ENCODE peak calls at places on chromosomes 7 and 10, in nine cellular contexts. One of them, this sample, is unnamed.

GRCh38 chr10:34236927-34237326 is 578.2 kb downstream of the PARD3 start:
- DNase-seq in anterior cingulate cortex: no peak
- DNase-seq in stimulated activated CD4-positive, alpha-beta T cell treated with anti-CD3 and anti-CD28 coated beads, Interleukin-4, amount 100 ng/mL, for 4 hours: no peak
- DNase-seq in NCI-H1694 treated with DMSO at 0.1 percent for 48 hours: peak; percentile 12
- DNase-seq in heart right ventricle: no peak
- DNase-seq in T-helper 22 cell: no peak
- DNase-seq in GM13976: no peak
- DNase-seq in stimulated activated naive CD4-positive, alpha-beta T cell treated with Interleukin-2 at 50 U/mL for 16 hours: no peak
- DNase-seq in H1: no peak
- DNase-seq in this sample: no peak

GRCh38 chr7:2487586-2488271 is 11.5 kb upstream of the GRIFIN start:
- DNase-seq in anterior cingulate cortex: no peak
- DNase-seq in stimulated activated CD4-positive, alpha-beta T cell treated with anti-CD3 and anti-CD28 coated beads, Interleukin-4, amount 100 ng/mL, for 4 hours: no peak
- DNase-seq in NCI-H1694 treated with DMSO at 0.1 percent for 48 hours: peak; percentile 76
- DNase-seq in heart right ventricle: peak; percentile 76
- DNase-seq in T-helper 22 cell: no peak
- DNase-seq in GM13976: no peak
- DNase-seq in stimulated activated naive CD4-positive, alpha-beta T cell treated with Interleukin-2 at 50 U/mL for 16 hours: no peak
- DNase-seq in H1: no peak
- DNase-seq in this sample: no peak

GRCh38 chr7:157389951-157390730 is 53.3 kb downstream of the DNAJB6 start:
- DNase-seq in anterior cingulate cortex: no peak
- DNase-seq in stimulated activated CD4-positive, alpha-beta T cell treated with anti-CD3 and anti-CD28 coated beads, Interleukin-4, amount 100 ng/mL, for 4 hours: no peak
- DNase-seq in NCI-H1694 treated with DMSO at 0.1 percent for 48 hours: no peak
- DNase-seq in heart right ventricle: no peak
- DNase-seq in T-helper 22 cell: no peak
- DNase-seq in GM13976: no peak
- DNase-seq in stimulated activated naive CD4-positive, alpha-beta T cell treated with Interleukin-2 at 50 U/mL for 16 hours: peak; percentile 14
- DNase-seq in H1: no peak
- DNase-seq in this sample: no peak

GRCh38 chr7:18597759-18598158 is 102.2 kb downstream of the HDAC9 start:
- DNase-seq in anterior cingulate cortex: no peak
- DNase-seq in stimulated activated CD4-positive, alpha-beta T cell treated with anti-CD3 and anti-CD28 coated beads, Interleukin-4, amount 100 ng/mL, for 4 hours: no peak
- DNase-seq in NCI-H1694 treated with DMSO at 0.1 percent for 48 hours: no peak
- DNase-seq in heart right ventricle: no peak
- DNase-seq in T-helper 22 cell: no peak
- DNase-seq in GM13976: no peak
- DNase-seq in stimulated activated naive CD4-positive, alpha-beta T cell treated with Interleukin-2 at 50 U/mL for 16 hours: no peak
- DNase-seq in H1: no peak
- DNase-seq in this sample: no peak

GRCh38 chr10:131226831-131227740 is 84.4 kb downstream of the TCERG1L start:
- DNase-seq in anterior cingulate cortex: no peak
- DNase-seq in stimulated activated CD4-positive, alpha-beta T cell treated with anti-CD3 and anti-CD28 coated beads, Interleukin-4, amount 100 ng/mL, for 4 hours: no peak
- DNase-seq in NCI-H1694 treated with DMSO at 0.1 percent for 48 hours: no peak
- DNase-seq in heart right ventricle: no peak
- DNase-seq in T-helper 22 cell: no peak
- DNase-seq in GM13976: no peak
- DNase-seq in stimulated activated naive CD4-positive, alpha-beta T cell treated with Interleukin-2 at 50 U/mL for 16 hours: no peak
- DNase-seq in H1: no peak
- DNase-seq in this sample: no peak

GRCh38 chr7:140695381-140695780 is 1.1 kb upstream of the NDUFB2 start:
- DNase-seq in anterior cingulate cortex: no peak
- DNase-seq in stimulated activated CD4-positive, alpha-beta T cell treated with anti-CD3 and anti-CD28 coated beads, Interleukin-4, amount 100 ng/mL, for 4 hours: no peak
- DNase-seq in NCI-H1694 treated with DMSO at 0.1 percent for 48 hours: no peak
- DNase-seq in heart right ventricle: no peak
- DNase-seq in T-helper 22 cell: no peak
- DNase-seq in GM13976: no peak
- DNase-seq in stimulated activated naive CD4-positive, alpha-beta T cell treated with Interleukin-2 at 50 U/mL for 16 hours: no peak
- DNase-seq in H1: peak; percentile 22
- DNase-seq in this sample: no peak

GRCh38 chr7:27032843-27033242 is 63.0 kb downstream of the HOXA1 start:
- DNase-seq in anterior cingulate cortex: no peak
- DNase-seq in stimulated activated CD4-positive, alpha-beta T cell treated with anti-CD3 and anti-CD28 coated beads, Interleukin-4, amount 100 ng/mL, for 4 hours: no peak
- DNase-seq in NCI-H1694 treated with DMSO at 0.1 percent for 48 hours: no peak
- DNase-seq in heart right ventricle: no peak
- DNase-seq in T-helper 22 cell: no peak
- DNase-seq in GM13976: no peak
- DNase-seq in stimulated activated naive CD4-positive, alpha-beta T cell treated with Interleukin-2 at 50 U/mL for 16 hours: no peak
- DNase-seq in H1: no peak
- DNase-seq in this sample: peak; percentile 88

GRCh38 chr7:105759670-105760548 is 116.5 kb downstream of the ATXN7L1 start:
- DNase-seq in anterior cingulate cortex: peak; percentile 9
- DNase-seq in stimulated activated CD4-positive, alpha-beta T cell treated with anti-CD3 and anti-CD28 coated beads, Interleukin-4, amount 100 ng/mL, for 4 hours: peak; percentile 22
- DNase-seq in NCI-H1694 treated with DMSO at 0.1 percent for 48 hours: peak; percentile 84
- DNase-seq in heart right ventricle: peak; percentile 18
- DNase-seq in T-helper 22 cell: no peak
- DNase-seq in GM13976: no peak
- DNase-seq in stimulated activated naive CD4-positive, alpha-beta T cell treated with Interleukin-2 at 50 U/mL for 16 hours: peak; percentile 4
- DNase-seq in H1: no peak
- DNase-seq in this sample: peak; percentile 32

GRCh38 chr7:36887235-36887634 is 162.9 kb upstream of the AOAH start:
- DNase-seq in anterior cingulate cortex: no peak
- DNase-seq in stimulated activated CD4-positive, alpha-beta T cell treated with anti-CD3 and anti-CD28 coated beads, Interleukin-4, amount 100 ng/mL, for 4 hours: no peak
- DNase-seq in NCI-H1694 treated with DMSO at 0.1 percent for 48 hours: no peak
- DNase-seq in heart right ventricle: no peak
- DNase-seq in T-helper 22 cell: no peak
- DNase-seq in GM13976: no peak
- DNase-seq in stimulated activated naive CD4-positive, alpha-beta T cell treated with Interleukin-2 at 50 U/mL for 16 hours: no peak
- DNase-seq in H1: no peak
- DNase-seq in this sample: no peak

GRCh38 chr7:118080947-118081346 is 103.0 kb upstream of the LSM8 start:
- DNase-seq in anterior cingulate cortex: no peak
- DNase-seq in stimulated activated CD4-positive, alpha-beta T cell treated with anti-CD3 and anti-CD28 coated beads, Interleukin-4, amount 100 ng/mL, for 4 hours: peak; percentile 29
- DNase-seq in NCI-H1694 treated with DMSO at 0.1 percent for 48 hours: no peak
- DNase-seq in heart right ventricle: no peak
- DNase-seq in T-helper 22 cell: no peak
- DNase-seq in GM13976: peak; percentile 29
- DNase-seq in stimulated activated naive CD4-positive, alpha-beta T cell treated with Interleukin-2 at 50 U/mL for 16 hours: peak; percentile 16
- DNase-seq in H1: no peak
- DNase-seq in this sample: no peak

GRCh38 chr10:70354100-70354499 is 28.3 kb downstream of the LRRC20 start:
- DNase-seq in anterior cingulate cortex: no peak
- DNase-seq in stimulated activated CD4-positive, alpha-beta T cell treated with anti-CD3 and anti-CD28 coated beads, Interleukin-4, amount 100 ng/mL, for 4 hours: no peak
- DNase-seq in NCI-H1694 treated with DMSO at 0.1 percent for 48 hours: no peak
- DNase-seq in heart right ventricle: no peak
- DNase-seq in T-helper 22 cell: no peak
- DNase-seq in GM13976: no peak
- DNase-seq in stimulated activated naive CD4-positive, alpha-beta T cell treated with Interleukin-2 at 50 U/mL for 16 hours: no peak
- DNase-seq in H1: no peak
- DNase-seq in this sample: no peak

GRCh38 chr7:26853788-26854393 is 10.5 kb downstream of the SKAP2 start:
- DNase-seq in anterior cingulate cortex: no peak
- DNase-seq in stimulated activated CD4-positive, alpha-beta T cell treated with anti-CD3 and anti-CD28 coated beads, Interleukin-4, amount 100 ng/mL, for 4 hours: no peak
- DNase-seq in NCI-H1694 treated with DMSO at 0.1 percent for 48 hours: peak; percentile 13
- DNase-seq in heart right ventricle: no peak
- DNase-seq in T-helper 22 cell: no peak
- DNase-seq in GM13976: no peak
- DNase-seq in stimulated activated naive CD4-positive, alpha-beta T cell treated with Interleukin-2 at 50 U/mL for 16 hours: no peak
- DNase-seq in H1: no peak
- DNase-seq in this sample: peak; percentile 20

GRCh38 chr7:137754076-137754851 is 92.5 kb downstream of the DGKI start:
- DNase-seq in anterior cingulate cortex: peak; percentile 20
- DNase-seq in stimulated activated CD4-positive, alpha-beta T cell treated with anti-CD3 and anti-CD28 coated beads, Interleukin-4, amount 100 ng/mL, for 4 hours: no peak
- DNase-seq in NCI-H1694 treated with DMSO at 0.1 percent for 48 hours: no peak
- DNase-seq in heart right ventricle: no peak
- DNase-seq in T-helper 22 cell: no peak
- DNase-seq in GM13976: no peak
- DNase-seq in stimulated activated naive CD4-positive, alpha-beta T cell treated with Interleukin-2 at 50 U/mL for 16 hours: no peak
- DNase-seq in H1: no peak
- DNase-seq in this sample: no peak

GRCh38 chr10:71776528-71776927 is 3.2 kb upstream of the VSIR start:
- DNase-seq in anterior cingulate cortex: no peak
- DNase-seq in stimulated activated CD4-positive, alpha-beta T cell treated with anti-CD3 and anti-CD28 coated beads, Interleukin-4, amount 100 ng/mL, for 4 hours: no peak
- DNase-seq in NCI-H1694 treated with DMSO at 0.1 percent for 48 hours: no peak
- DNase-seq in heart right ventricle: no peak
- DNase-seq in T-helper 22 cell: no peak
- DNase-seq in GM13976: no peak
- DNase-seq in stimulated activated naive CD4-positive, alpha-beta T cell treated with Interleukin-2 at 50 U/mL for 16 hours: no peak
- DNase-seq in H1: no peak
- DNase-seq in this sample: no peak

GRCh38 chr7:83546586-83546985 is 102.4 kb downstream of the SEMA3E start:
- DNase-seq in anterior cingulate cortex: no peak
- DNase-seq in stimulated activated CD4-positive, alpha-beta T cell treated with anti-CD3 and anti-CD28 coated beads, Interleukin-4, amount 100 ng/mL, for 4 hours: no peak
- DNase-seq in NCI-H1694 treated with DMSO at 0.1 percent for 48 hours: no peak
- DNase-seq in heart right ventricle: no peak
- DNase-seq in T-helper 22 cell: no peak
- DNase-seq in GM13976: no peak
- DNase-seq in stimulated activated naive CD4-positive, alpha-beta T cell treated with Interleukin-2 at 50 U/mL for 16 hours: no peak
- DNase-seq in H1: no peak
- DNase-seq in this sample: no peak

GRCh38 chr7:48741545-48741944 is 182.8 kb upstream of the CDC14C start:
- DNase-seq in anterior cingulate cortex: no peak
- DNase-seq in stimulated activated CD4-positive, alpha-beta T cell treated with anti-CD3 and anti-CD28 coated beads, Interleukin-4, amount 100 ng/mL, for 4 hours: no peak
- DNase-seq in NCI-H1694 treated with DMSO at 0.1 percent for 48 hours: no peak
- DNase-seq in heart right ventricle: no peak
- DNase-seq in T-helper 22 cell: no peak
- DNase-seq in GM13976: no peak
- DNase-seq in stimulated activated naive CD4-positive, alpha-beta T cell treated with Interleukin-2 at 50 U/mL for 16 hours: no peak
- DNase-seq in H1: no peak
- DNase-seq in this sample: no peak

This sample was measured in DMS79.